ENCODE peak calls at places on chromosome 18, in four cellular contexts. R, E, L and U are unnamed samples.

GRCh38 chr18:36375118-36375517 is 77.6 kb downstream of the FHOD3 start:
- DNase-seq in E (no peak), L (no peak), R (no peak), U (no peak)

GRCh38 chr18:79001001-79001400 is 21.4 kb downstream of the SALL3 start:
- DNase-seq in R (no peak), L (no peak), E (no peak), U (no peak)

GRCh38 chr18:45403341-45404049 is 211.8 kb upstream of the SLC14A2 start:
- DNase-seq in E (no peak), R (no peak), L (peak), U (no peak)

GRCh38 chr18:13179566-13180113 is 38.9 kb upstream of the LDLRAD4 start:
- DNase-seq in E (no peak), R (peak), L (no peak), U (no peak)

GRCh38 chr18:54856105-54856504 is 27.8 kb downstream of the RAB27B start:
- DNase-seq in E (no peak), L (no peak), R (no peak), U (no peak)

GRCh38 chr18:9684901-9685738 is 23.0 kb upstream of the RAB31 start:
- DNase-seq in L (no peak), R (no peak), E (no peak), U (no peak)

GRCh38 chr18:62812242-62812641 is 96.9 kb downstream of the PHLPP1 start:
- DNase-seq in E (no peak), L (peak), R (peak), U (peak)

GRCh38 chr18:23137093-23137640 is 1.9 kb downstream of the CABLES1 start:
- DNase-seq in E (no peak), R (no peak), L (no peak), U (no peak)

GRCh38 chr18:3723554-3723953 is 273.6 kb downstream of the TGIF1 start:
- DNase-seq in L (no peak), E (no peak), R (no peak), U (no peak)

GRCh38 chr18:11986061-11986460 is 4.8 kb downstream of the IMPA2 start:
- DNase-seq in E (no peak), L (no peak), R (no peak), U (no peak)

GRCh38 chr18:41660654-41661053 is 294.4 kb upstream of the PIK3C3 start:
- DNase-seq in R (no peak), E (no peak), L (peak), U (no peak)

GRCh38 chr18:78689606-78690005 is 290.0 kb upstream of the SALL3 start:
- DNase-seq in R (no peak), L (no peak), E (no peak), U (no peak)

GRCh38 chr18:35497006-35497333 is 790 bp downstream of the INO80C start:
- DNase-seq in L (no peak), E (no peak), R (peak), U (no peak)

GRCh38 chr18:2905802-2906521 is 59.2 kb downstream of the EMILIN2 start:
- DNase-seq in R (peak), L (peak), E (peak), U (peak)

GRCh38 chr18:58347135-58347534 is 281.8 kb downstream of the ALPK2 start:
- DNase-seq in L (no peak), R (no peak), E (no peak), U (no peak)

GRCh38 chr18:9354256-9354655 is 19.7 kb downstream of the TWSG1 start:
- DNase-seq in L (no peak), E (no peak), R (no peak), U (no peak)

GRCh38 chr18:12342661-12343060 is 34.4 kb downstream of the AFG3L2 start:
- DNase-seq in L (no peak), E (no peak), R (no peak), U (no peak)

DNA sequence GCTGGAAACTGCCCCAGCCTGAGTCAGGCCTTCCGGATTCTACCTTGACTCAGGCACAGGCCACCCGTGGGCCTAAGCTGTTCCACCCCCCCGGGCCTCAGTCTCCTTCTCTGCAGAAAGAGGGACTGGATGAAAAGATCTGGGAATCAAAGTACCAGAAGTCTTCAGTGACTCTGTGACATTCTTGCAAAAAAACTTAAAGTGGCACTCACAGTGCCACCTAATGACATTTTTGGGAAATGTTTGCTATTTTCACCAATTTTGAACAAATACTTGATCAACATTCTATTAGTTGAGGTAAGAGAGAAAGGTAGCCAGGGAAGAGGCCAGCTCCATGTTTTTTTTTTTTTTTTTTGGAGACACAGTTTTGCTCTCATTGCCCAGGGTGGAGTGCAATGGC is 48.3 kb upstream of the ACAA2 start:
- DNase-seq in L (peak), E (no peak), R (no peak), U (no peak)
- TF ChIP-seq CTCF in L (peak), E (peak), R (no peak), U (peak)

DNA sequence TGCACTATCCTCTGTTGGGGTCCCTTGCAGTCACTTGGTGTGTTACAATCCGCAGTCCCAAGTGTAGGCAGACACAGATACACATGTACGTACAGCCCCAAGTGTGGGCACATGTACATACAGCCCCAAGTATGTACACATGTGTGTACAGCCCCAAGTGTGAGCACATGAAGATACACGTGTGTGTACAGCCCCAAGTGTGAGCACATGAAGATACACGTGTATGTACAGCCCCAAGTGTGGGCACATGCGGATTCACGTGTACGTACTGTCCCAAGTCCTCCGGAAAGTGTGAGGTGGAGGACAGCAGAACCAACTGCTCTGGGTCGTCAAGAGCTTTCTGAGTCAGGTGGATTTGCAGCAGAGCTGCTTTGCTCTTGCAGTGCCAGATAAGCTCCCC is 440.0 kb downstream of the ZNF516 start:
- DNase-seq in L (no peak), R (no peak), E (no peak), U (no peak)
- TF ChIP-seq CTCF in L (no peak), R (no peak), E (no peak), U (no peak)

DNA sequence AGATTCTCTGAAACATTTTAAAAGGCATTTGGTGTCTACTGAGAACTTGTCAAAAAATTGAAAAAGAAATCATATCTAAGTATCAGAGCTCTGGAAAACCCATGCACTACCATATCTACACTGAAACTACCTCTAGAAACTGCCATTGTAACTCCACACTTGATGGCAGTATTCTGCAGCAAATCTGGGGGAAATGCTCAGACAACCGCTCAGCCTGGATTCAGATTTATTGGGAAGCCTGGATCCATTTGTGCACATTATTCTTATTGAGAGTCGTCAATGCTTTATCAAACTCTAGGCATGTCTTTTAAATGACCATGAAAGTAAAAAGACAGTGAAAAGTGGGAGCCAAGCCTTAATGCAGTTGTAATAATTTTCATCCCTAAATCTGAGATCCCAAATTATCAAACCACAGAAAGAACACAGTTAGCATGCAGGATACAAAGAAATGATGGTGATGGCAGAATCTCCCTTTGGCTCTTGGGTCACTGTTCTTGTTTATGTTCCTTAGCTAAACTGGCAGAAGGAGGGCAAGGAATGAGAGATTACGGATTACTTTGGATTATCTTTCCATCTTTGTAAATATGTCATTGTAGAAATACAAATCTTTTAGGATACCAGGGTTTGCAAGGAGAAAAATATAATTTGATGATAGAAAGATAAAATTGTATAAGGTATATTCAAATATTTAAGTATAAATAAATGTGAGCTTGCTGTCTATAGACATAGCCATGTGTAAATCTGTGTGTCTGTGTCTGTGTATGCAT is 512.1 kb upstream of the SYT4 start:
- DNase-seq in L (no peak), E (no peak), R (no peak), U (no peak)
- TF ChIP-seq CTCF in L (peak), E (no peak), R (no peak), U (no peak)

GRCh38 chr18:29185801-29186200 is 1008.9 kb upstream of the CDH2 start:
- DNase-seq in E (no peak), L (no peak), R (no peak), U (no peak)

GRCh38 chr18:29188760-29189159 is 1011.8 kb upstream of the CDH2 start:
- DNase-seq in R (no peak), E (no peak), L (peak), U (no peak)

GRCh38 chr18:29196307-29196706 is 1019.4 kb upstream of the CDH2 start:
- DNase-seq in R (no peak), L (no peak), E (no peak), U (no peak)

GRCh38 chr18:29191263-29191662 is 1014.3 kb upstream of the CDH2 start:
- DNase-seq in R (no peak), L (peak), E (no peak), U (peak)
- TF ChIP-seq CTCF in R (no peak), L (peak), E (no peak), U (peak)

DNA sequence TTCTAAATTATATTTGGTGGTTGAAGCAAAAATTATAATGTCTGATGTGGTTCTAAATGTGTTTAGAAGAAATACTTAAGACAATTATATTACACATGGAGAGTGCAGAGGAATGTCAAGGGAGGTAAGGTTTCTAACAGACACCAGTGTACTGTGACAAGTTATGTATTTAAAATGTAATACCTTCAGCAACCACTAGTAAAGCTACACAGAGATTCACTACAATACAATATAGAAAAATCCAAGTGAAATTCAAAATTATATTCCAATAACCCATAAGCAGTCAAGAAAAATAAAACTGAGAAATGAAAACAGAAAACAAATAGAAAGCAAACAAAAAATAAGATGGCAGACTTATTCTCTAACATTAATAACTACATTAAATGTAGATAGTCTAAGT is 249.5 kb upstream of the KLHL14 start:
- DNase-seq in R (no peak), E (no peak), L (no peak), U (no peak)
- TF ChIP-seq CTCF in R (no peak), E (no peak), L (peak), U (no peak)

GRCh38 chr18:76827205-76827885 is 5.0 kb downstream of the ZNF236 start:
- DNase-seq in E (no peak), R (no peak), L (no peak), U (no peak)
- TF ChIP-seq CTCF in E (no peak), R (no peak), L (no peak), U (no peak)